ENCODE peak calls at places on chromosomes 4 and X, in six cellular contexts. V, E, D, N, L and H are unnamed samples.

GRCh38 chr4:41538887-41539498 is 1.0 kb downstream of the LIMCH1 start:
- DNase-seq in N (peak; percentile 66), D (no peak), V (no peak), L (no peak), E (peak; percentile 37), H (no peak)

GRCh38 chr4:183589710-183590109 is 69.3 kb downstream of the RWDD4 start:
- DNase-seq in E (no peak), L (no peak), N (no peak), D (no peak), V (no peak), H (peak; percentile 23)

GRCh38 chr4:159077702-159078495 is 25.0 kb upstream of the RAPGEF2 start:
- DNase-seq in D (no peak), E (no peak), L (peak; percentile 11), V (no peak), N (no peak), H (no peak)

GRCh38 chr4:24742773-24743676 is 52.3 kb upstream of the SOD3 start:
- DNase-seq in V (no peak), D (no peak), N (peak; percentile 53), L (no peak), E (no peak), H (no peak)

GRCh38 chr4:186221624-186222023 is 5.7 kb upstream of the KLKB1 start:
- DNase-seq in E (no peak), L (no peak), V (no peak), D (no peak), N (no peak), H (no peak)

GRCh38 chrX:1521459-1521956 is 15.5 kb downstream of the P2RY8 start:
- DNase-seq in D (peak; percentile 23), L (no peak), E (peak; percentile 75), N (peak; percentile 9), V (no peak), H (no peak)

GRCh38 chr4:10239982-10240654 is 123.5 kb upstream of the WDR1 start:
- DNase-seq in N (no peak), L (no peak), E (no peak), D (no peak), V (no peak), H (no peak)

GRCh38 chr4:183348706-183349659 is 26.8 kb upstream of the CLDN24 start:
- DNase-seq in V (no peak), N (no peak), E (no peak), L (peak; percentile 95), D (no peak), H (peak; percentile 92)

GRCh38 chr4:141348589-141348988 is 127.9 kb downstream of the ZNF330 start:
- DNase-seq in L (no peak), N (no peak), E (no peak), D (no peak), V (no peak), H (no peak)

GRCh38 chr4:3306465-3306864 is 13.6 kb downstream of the RGS12 start:
- DNase-seq in E (no peak), L (no peak), D (no peak), V (no peak), N (no peak), H (no peak)

GRCh38 chr4:4574792-4575191 is 32.9 kb upstream of the STX18 start:
- DNase-seq in D (no peak), E (peak; percentile 47), N (no peak), L (peak; percentile 72), V (no peak), H (peak; percentile 92)

GRCh38 chr4:128830906-128831525 is 21.5 kb downstream of the JADE1 start:
- DNase-seq in D (no peak), L (no peak), V (no peak), N (no peak), E (no peak), H (peak; percentile 30)

GRCh38 chr4:48290146-48290772 is 20.6 kb upstream of the TEC start:
- DNase-seq in D (no peak), L (no peak), V (no peak), N (peak; percentile 28), E (no peak), H (no peak)

GRCh38 chr4:8922481-8922880 is 50.8 kb upstream of the HMX1 start:
- DNase-seq in L (no peak), E (no peak), N (no peak), V (no peak), D (no peak), H (no peak)

GRCh38 chr4:110196206-110196870 is 2.1 kb downstream of the ELOVL6 start:
- DNase-seq in L (peak; percentile 32), N (peak; percentile 37), E (peak; percentile 72), V (peak; percentile 56), D (no peak), H (peak; percentile 63)

GRCh38 chr4:182286035-182286434 is 42.8 kb downstream of the TENM3 start:
- DNase-seq in E (no peak), L (peak; percentile 54), N (peak; percentile 37), D (no peak), V (no peak), H (no peak)

GRCh38 chr4:101785476-101785875 is 5.1 kb upstream of the BANK1 start:
- DNase-seq in E (no peak), L (no peak), N (no peak), V (no peak), D (no peak), H (no peak)

GRCh38 chrX:72620550-72621145 is 48.0 kb upstream of the HDAC8 start:
- DNase-seq in D (no peak), N (peak; percentile 80), V (no peak), L (peak; percentile 89), E (no peak), H (peak; percentile 91)

GRCh38 chrX:46665232-46666162 is 91.9 kb downstream of the CHST7 start:
- DNase-seq in N (no peak), V (no peak), L (peak; percentile 17), D (no peak), E (no peak), H (no peak)

GRCh38 chr4:144574004-144574403 is 72.0 kb upstream of the HHIP start:
- DNase-seq in D (no peak), E (no peak), N (no peak), V (no peak), L (no peak), H (no peak)

GRCh38 chrX:130975947-130976346 is 72.9 kb upstream of the ENOX2 start:
- DNase-seq in D (no peak), V (peak; percentile 17), E (no peak), N (peak; percentile 42), L (peak; percentile 48), H (peak; percentile 70)

GRCh38 chr4:78691971-78692814 is 84.0 kb upstream of the BMP2K start:
- DNase-seq in V (no peak), L (peak; percentile 16), D (no peak), E (no peak), N (peak; percentile 62), H (peak; percentile 40)

GRCh38 chr4:75895744-75896314 is 6.4 kb downstream of the PPEF2 start:
- DNase-seq in N (no peak), L (peak; percentile 18), D (no peak), V (peak; percentile 23), E (peak; percentile 45), H (peak; percentile 22)

DNA sequence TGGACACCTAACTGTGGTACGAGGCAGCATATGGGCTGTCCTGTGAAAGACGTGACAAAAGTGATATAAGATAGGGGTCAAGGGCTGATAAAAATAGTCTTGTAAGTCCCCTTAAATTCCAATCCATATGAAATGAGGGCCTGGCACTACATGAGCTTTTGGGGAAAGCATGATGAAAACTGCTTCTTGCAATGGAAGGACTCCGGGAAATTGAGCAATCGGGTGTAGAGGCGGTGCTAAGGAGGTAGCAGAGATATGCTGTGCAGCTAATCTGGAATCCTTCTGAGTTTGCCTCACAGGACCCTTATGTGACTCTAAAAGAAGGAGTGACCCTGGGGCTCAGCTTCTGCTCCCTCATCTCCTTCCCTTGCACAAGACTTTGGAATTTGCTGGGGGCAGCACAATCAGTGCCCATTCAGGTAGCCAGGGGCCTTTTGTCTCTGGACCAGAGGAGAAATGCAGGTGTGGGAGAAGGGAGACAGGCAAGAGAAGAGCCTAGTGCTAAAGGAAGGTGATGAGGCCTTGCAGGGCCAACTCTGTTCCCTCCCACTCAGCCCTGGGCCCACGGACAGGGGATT is 12.8 kb downstream of the CLDN2 start:
- DNase-seq in V (no peak), E (no peak), N (peak; percentile 81), D (no peak), L (peak; percentile 35), H (peak; percentile 40)
- H4K8ac ChIP-seq in V (no peak overlapping the region), E (no peak overlapping the region), N (peak overlapping the region; percentile 12), D (no peak overlapping the region), L (no peak overlapping the region), H (no peak overlapping the region)

GRCh38 chrX:43707812-43708548 is 51.9 kb downstream of the MAOA start:
- DNase-seq in E (no peak), L (no peak), D (no peak), V (no peak), N (no peak), H (peak; percentile 62)
- H4K91ac ChIP-seq in E (no peak overlapping the region), L (no peak overlapping the region), D (no peak overlapping the region), V (no peak overlapping the region), N (no peak overlapping the region), H (no peak overlapping the region)

GRCh38 chr4:19193274-19193962 is 1058.3 kb upstream of the SLIT2 start:
- DNase-seq in N (no peak), V (no peak), L (no peak), E (no peak), D (no peak), H (no peak)
- H4K8ac ChIP-seq in N (no peak overlapping the region), V (no peak overlapping the region), L (no peak overlapping the region), E (no peak overlapping the region), D (no peak overlapping the region), H (no peak overlapping the region)

GRCh38 chr4:146371812-146372211 is 149.9 kb downstream of the SLC10A7 start:
- DNase-seq in D (no peak), E (no peak), N (no peak), L (no peak), V (no peak), H (no peak)

GRCh38 chr4:146369446-146369845 is 152.3 kb downstream of the SLC10A7 start:
- DNase-seq in E (no peak), L (no peak), N (no peak), V (no peak), D (no peak), H (no peak)

GRCh38 chr4:146370841-146371240 is 150.9 kb downstream of the SLC10A7 start:
- DNase-seq in N (no peak), L (peak; percentile 37), V (no peak), E (no peak), D (no peak), H (peak; percentile 7)

GRCh38 chr4:146367347-146367746 is 153.0 kb downstream of the REELD1 start:
- DNase-seq in D (no peak), E (no peak), N (no peak), L (no peak), V (no peak), H (no peak)

GRCh38 chr4:146368209-146368608 is 153.5 kb downstream of the SLC10A7 start:
- DNase-seq in L (no peak), E (no peak), D (no peak), V (no peak), N (no peak), H (no peak)
- H4K91ac ChIP-seq in L (no peak overlapping the region), E (no peak overlapping the region), D (no peak overlapping the region), V (no peak overlapping the region), N (no peak overlapping the region), H (no peak overlapping the region)

GRCh38 chr4:102815981-102816380 is 11.4 kb downstream of the UBE2D3 start:
- DNase-seq in E (no peak), N (peak; percentile 66), V (peak; percentile 6), L (peak; percentile 95), D (no peak), H (peak; percentile 91)
- H4K8ac ChIP-seq in E (no peak overlapping the region), N (no peak overlapping the region), V (no peak overlapping the region), L (no peak overlapping the region), D (no peak overlapping the region), H (no peak overlapping the region)

GRCh38 chr4:126742885-126743284 is 889.9 kb upstream of the INTU start:
- DNase-seq in D (no peak), L (no peak), N (no peak), V (no peak), E (no peak), H (no peak)
- H4K91ac ChIP-seq in D (no peak overlapping the region), L (no peak overlapping the region), N (no peak overlapping the region), V (no peak overlapping the region), E (no peak overlapping the region), H (no peak overlapping the region)

GRCh38 chr4:66750273-66750672 is 795.0 kb downstream of the CENPC start:
- DNase-seq in D (no peak), V (no peak), E (no peak), L (no peak), N (no peak), H (peak; percentile 65)
- H4K8ac ChIP-seq in D (no peak overlapping the region), V (no peak overlapping the region), E (no peak overlapping the region), L (no peak overlapping the region), N (no peak overlapping the region), H (no peak overlapping the region)